ENCODE peak calls at places on chromosome 6, in six cellular contexts. H, N, R, G, C and L are unnamed samples.

GRCh38 chr6:44078795-44079671 is 48.2 kb downstream of the MRPL14 start:
- DNase-seq in H (peak), N (no peak), R (peak), G (no peak), C (peak), L (peak)

GRCh38 chr6:132693478-132693877 is 20.4 kb downstream of the VNN1 start:
- DNase-seq in H (no peak), N (no peak), R (no peak), G (no peak), C (no peak), L (no peak)

GRCh38 chr6:161584051-161584450 is 310.2 kb upstream of the AGPAT4 start:
- DNase-seq in H (no peak), N (no peak), R (no peak), G (no peak), C (peak), L (peak)

GRCh38 chr6:130274007-130274406 is 51.3 kb upstream of the SAMD3 start:
- DNase-seq in H (no peak), N (no peak), R (no peak), G (no peak), C (no peak), L (no peak)

GRCh38 chr6:2072450-2072849 is 173.0 kb downstream of the GMDS start:
- DNase-seq in H (no peak), N (no peak), R (no peak), G (no peak), C (no peak), L (no peak)

GRCh38 chr6:31922942-31923341 is 4.6 kb upstream of the C2 start:
- DNase-seq in H (no peak), N (no peak), R (peak), G (peak), C (no peak), L (no peak)

GRCh38 chr6:34457392-34457746 is 8.5 kb upstream of the PACSIN1 start:
- DNase-seq in H (no peak), N (no peak), R (no peak), G (peak), C (no peak), L (no peak)

GRCh38 chr6:3228791-3229565 is 1.5 kb upstream of the TUBB2B start:
- DNase-seq in H (no peak), N (no peak), R (peak), G (peak), C (no peak), L (no peak)

GRCh38 chr6:7827142-7827541 is 83.4 kb downstream of the TXNDC5 start:
- DNase-seq in H (no peak), N (peak), R (no peak), G (no peak), C (no peak), L (no peak)

GRCh38 chr6:81708306-81708705 is 44.2 kb downstream of the TENT5A start:
- DNase-seq in H (no peak), N (peak), R (no peak), G (no peak), C (no peak), L (no peak)

GRCh38 chr6:40551966-40552365 is 35.2 kb downstream of the LRFN2 start:
- DNase-seq in H (no peak), N (no peak), R (no peak), G (no peak), C (no peak), L (no peak)

GRCh38 chr6:129619579-129620233 is 90.3 kb downstream of the ARHGAP18 start:
- DNase-seq in H (no peak), N (no peak), R (no peak), G (peak), C (peak), L (no peak)

GRCh38 chr6:133546098-133546497 is 304.9 kb downstream of the EYA4 start:
- DNase-seq in H (no peak), N (no peak), R (no peak), G (no peak), C (no peak), L (no peak)

GRCh38 chr6:127516676-127517273 is 2.4 kb downstream of the MTCL3 start:
- DNase-seq in H (peak), N (peak), R (no peak), G (peak), C (peak), L (peak)

GRCh38 chr6:80163754-80164187 is 57.3 kb downstream of the BCKDHB start:
- DNase-seq in H (no peak), N (peak), R (peak), G (peak), C (peak), L (peak)

GRCh38 chr6:33833599-33833998 is 29.8 kb upstream of the MLN start:
- DNase-seq in H (no peak), N (no peak), R (no peak), G (no peak), C (no peak), L (no peak)

GRCh38 chr6:137926207-137926731 is 59.2 kb downstream of the TNFAIP3 start:
- DNase-seq in H (no peak), N (peak), R (no peak), G (no peak), C (peak), L (peak)

GRCh38 chr6:39945626-39946025 is 11.4 kb upstream of the MOCS1 start:
- DNase-seq in H (no peak), N (no peak), R (no peak), G (no peak), C (no peak), L (peak)

GRCh38 chr6:43703512-43704429 is 16.2 kb upstream of the MRPS18A start:
- DNase-seq in H (no peak), N (no peak), R (no peak), G (no peak), C (no peak), L (no peak)

GRCh38 chr6:162964703-162965140 is 236.9 kb downstream of the PACRG start:
- DNase-seq in H (no peak), N (peak), R (no peak), G (no peak), C (peak), L (peak)

GRCh38 chr6:23106951-23107350 is 537.6 kb downstream of the HDGFL1 start:
- DNase-seq in H (no peak), N (peak), R (no peak), G (no peak), C (peak), L (peak)

GRCh38 chr6:134720353-134721094 is 229.4 kb downstream of the ALDH8A1 start:
- DNase-seq in H (no peak), N (no peak), R (no peak), G (no peak), C (no peak), L (no peak)

GRCh38 chr6:53119772-53120409 is 28.8 kb downstream of the GCM1 start:
- DNase-seq in H (no peak), N (peak), R (no peak), G (no peak), C (peak), L (peak)